ENCODE peak calls at places on chromosomes 6 and 20, in six cellular contexts. A is kidney; B is A549; Z is brain microvascular endothelial cell; U is T47D; J is CD4-positive, alpha-beta T cell. F is an unnamed sample.

GRCh38 chr6:41582540-41582939 is 36.4 kb downstream of the FOXP4 start:
- DNase-seq in A (no peak), B (no peak), Z (no peak), U (no peak), J (no peak), F (no peak)

GRCh38 chr6:6984585-6985366 is 123.0 kb upstream of the RREB1 start:
- DNase-seq in A (no peak), B (no peak), Z (no peak), U (no peak), J (no peak), F (no peak)

GRCh38 chr6:33566182-33567084 is 13.6 kb downstream of the BAK1 start:
- DNase-seq in A (no peak), B (no peak), Z (peak), U (no peak), J (no peak), F (peak)

GRCh38 chr20:63319164-63320040 is 26.4 kb downstream of the COL20A1 start:
- DNase-seq in A (peak), B (no peak), Z (no peak), U (no peak), J (no peak), F (no peak)

GRCh38 chr6:17584241-17584803 is 15.8 kb upstream of the FAM8A1 start:
- DNase-seq in A (no peak), B (peak), Z (peak), U (peak), J (no peak), F (peak)

GRCh38 chr20:37937686-37938085 is 34.8 kb downstream of the VSTM2L start:
- DNase-seq in A (no peak), B (no peak), Z (no peak), U (no peak), J (no peak), F (no peak)

GRCh38 chr6:43937236-43938177 is 167.5 kb downstream of the VEGFA start:
- DNase-seq in A (peak), B (no peak), Z (no peak), U (no peak), J (no peak), F (no peak)

GRCh38 chr20:33732166-33732970 is 572 bp downstream of the ZNF341 start:
- DNase-seq in A (peak), B (peak), Z (peak), U (peak), J (peak), F (peak)

GRCh38 chr6:89021629-89022028 is 58.2 kb upstream of the RNGTT start:
- DNase-seq in A (no peak), B (no peak), Z (no peak), U (peak), J (no peak), F (no peak)

GRCh38 chr6:47495207-47495606 is 17.6 kb downstream of the CD2AP start:
- DNase-seq in A (no peak), B (no peak), Z (no peak), U (no peak), J (no peak), F (no peak)